ENCODE peak calls at places on chromosomes 4 and X, in four cellular contexts. X, G, W and R are unnamed samples.

GRCh38 chrX:50180073-50180940 is 20.5 kb downstream of the AKAP4 start:
- DNase-seq in W (no peak), X (no peak), G (no peak), R (no peak)

GRCh38 chr4:143085224-143085623 is 99.5 kb upstream of the USP38 start:
- DNase-seq in X (peak), W (no peak), G (no peak), R (no peak)

GRCh38 chr4:23333556-23333945 is 556.3 kb downstream of the PPARGC1A start:
- DNase-seq in W (no peak), G (no peak), X (peak), R (peak)

GRCh38 chrX:40267334-40268118 is 169.8 kb upstream of the BCOR start:
- DNase-seq in X (no peak), G (peak), W (peak), R (no peak)

GRCh38 chrX:135273162-135273561 is 21.3 kb downstream of the ETDA start:
- DNase-seq in X (no peak), W (no peak), G (no peak), R (no peak)

GRCh38 chr4:7236847-7237246 is 44.5 kb downstream of the SORCS2 start:
- DNase-seq in X (peak), G (no peak), W (no peak), R (no peak)

GRCh38 chrX:151902813-151903591 is 9.7 kb upstream of the MAGEA4 start:
- DNase-seq in X (peak), G (peak), W (peak), R (peak)

GRCh38 chrX:22097295-22097694 is 65.2 kb downstream of the PHEX start:
- DNase-seq in X (peak), W (no peak), G (no peak), R (no peak)

GRCh38 chr4:128600996-128601857 is 208.3 kb upstream of the JADE1 start:
- DNase-seq in W (no peak), G (peak), X (peak), R (peak)

GRCh38 chr4:185847352-185848078 is 35.5 kb upstream of the SORBS2 start:
- DNase-seq in X (peak), W (no peak), G (no peak), R (no peak)

GRCh38 chrX:132592880-132593279 is 104.0 kb upstream of the MBNL3 start:
- DNase-seq in W (no peak), G (no peak), X (peak), R (no peak)

GRCh38 chrX:111823068-111823467 is 52.9 kb upstream of the TRPC5OS start:
- DNase-seq in G (no peak), X (no peak), W (no peak), R (no peak)

GRCh38 chr4:7382634-7383014 is 52.1 kb downstream of the PSAPL1 start:
- DNase-seq in W (peak), X (no peak), G (peak), R (no peak)

GRCh38 chr4:170420255-170420693 is 330.5 kb upstream of the AADAT start:
- DNase-seq in W (no peak), X (no peak), G (no peak), R (peak)

GRCh38 chr4:83810428-83810827 is 274.5 kb downstream of the GPAT3 start:
- DNase-seq in X (no peak), G (no peak), W (no peak), R (no peak)

GRCh38 chr4:116244771-116245170 is 840.6 kb downstream of the TRAM1L1 start:
- DNase-seq in W (no peak), G (no peak), X (no peak), R (no peak)

GRCh38 chrX:10119399-10119990 is 37.3 kb upstream of the CLCN4 start:
- DNase-seq in X (peak), G (no peak), W (peak), R (peak)

GRCh38 chr4:36226430-36227227 is 17.7 kb downstream of the ARAP2 start:
- DNase-seq in W (no peak), X (no peak), G (no peak), R (no peak)

GRCh38 chr4:129355031-129355430 is 259.1 kb downstream of the C4orf33 start:
- DNase-seq in X (no peak), G (no peak), W (no peak), R (no peak)

GRCh38 chr4:101347267-101347556 is at the start of gene PPP3CA:
- DNase-seq in G (no peak), W (no peak), X (no peak), R (no peak)

GRCh38 chr4:121421594-121421993 is 40.8 kb upstream of the QRFPR start:
- DNase-seq in X (peak), W (no peak), G (no peak), R (no peak)

GRCh38 chr4:4480205-4480604 is 61.6 kb downstream of the STX18 start:
- DNase-seq in W (no peak), G (no peak), X (no peak), R (no peak)

GRCh38 chr4:30839583-30840520 is 119.7 kb downstream of the PCDH7 start:
- DNase-seq in X (peak), G (no peak), W (no peak), R (peak)

GRCh38 chr4:182145360-182145905 is 97.8 kb upstream of the TENM3 start:
- DNase-seq in X (no peak), G (no peak), W (no peak), R (no peak)

GRCh38 chr4:75769044-75769443 is 44.7 kb downstream of the USO1 start:
- DNase-seq in X (peak), G (no peak), W (no peak), R (no peak)

GRCh38 chr4:77263247-77263646 is 106.2 kb downstream of the CCNG2 start:
- DNase-seq in G (no peak), X (no peak), W (no peak), R (no peak)

GRCh38 chrX:151386838-151387459 is 10.1 kb upstream of the VMA21 start:
- DNase-seq in G (no peak), W (no peak), X (no peak), R (no peak)

GRCh38 chr4:133598779-133599178 is 449.7 kb downstream of the PCDH10 start:
- DNase-seq in X (no peak), W (no peak), G (no peak), R (no peak)

GRCh38 chrX:100408643-100409315 is 1.3 kb downstream of the PCDH19 start:
- DNase-seq in W (no peak), X (no peak), G (no peak), R (no peak)

GRCh38 chrX:55008571-55009358 is 8.6 kb downstream of the APEX2 start:
- DNase-seq in W (no peak), G (no peak), X (peak), R (no peak)

GRCh38 chr4:126991965-126992364 is 640.8 kb upstream of the INTU start:
- DNase-seq in G (no peak), W (no peak), X (peak), R (peak)

GRCh38 chr4:143224255-143224654 is 39.5 kb downstream of the USP38 start:
- DNase-seq in G (no peak), X (no peak), W (no peak), R (no peak)

GRCh38 chrX:17397074-17397473 is 22.1 kb downstream of the NHS start:
- DNase-seq in W (no peak), G (no peak), X (peak), R (no peak)

DNA sequence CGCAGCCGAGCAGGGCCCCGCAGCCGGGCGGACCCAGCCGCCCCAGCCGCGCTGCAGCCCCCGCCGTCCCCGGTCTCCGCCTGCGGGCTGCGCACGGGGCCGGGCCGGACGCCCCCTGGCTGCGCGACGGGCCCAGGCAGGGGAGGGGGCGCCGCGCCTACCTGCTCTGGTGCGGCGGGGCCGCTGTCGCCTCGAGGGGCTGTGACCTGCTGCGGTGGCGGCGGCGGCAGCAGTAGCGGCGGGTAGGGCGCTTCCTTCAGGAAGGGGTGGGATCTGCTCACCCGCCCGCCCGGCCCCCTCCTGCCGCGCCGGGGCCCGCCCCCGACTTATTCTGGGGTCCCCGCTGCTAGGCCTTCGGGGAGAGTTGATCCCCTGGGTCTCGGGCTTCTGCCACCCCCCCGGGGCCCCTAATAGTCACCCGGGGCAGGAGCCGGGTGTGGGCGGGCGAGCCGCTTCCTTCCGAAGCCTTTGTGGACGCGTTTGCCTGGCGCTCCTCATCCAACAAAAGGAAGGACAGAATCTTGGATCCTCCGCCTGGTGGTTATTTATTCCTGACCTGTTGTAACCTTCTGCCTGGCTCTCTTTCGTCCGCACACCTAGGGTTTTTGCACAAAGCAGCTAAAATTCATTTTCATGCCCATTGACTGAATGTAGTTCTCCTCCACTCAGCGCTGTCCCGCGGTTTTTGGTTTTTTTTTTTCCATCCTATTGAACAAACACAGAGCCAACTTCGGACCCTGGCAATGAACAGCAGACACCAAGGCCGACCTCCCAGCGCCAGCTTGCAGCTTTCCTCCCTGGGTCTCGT is at the start of gene TMEM150C:
- DNase-seq in G (no peak), X (peak), W (no peak), R (no peak)
- TF ChIP-seq CTCF in G (no peak), X (no peak), W (no peak), R (peak)

GRCh38 chr4:2812985-2813384 is 20.1 kb downstream of the SH3BP2 start:
- DNase-seq in G (no peak), W (no peak), X (no peak), R (no peak)
- H3K4me3 ChIP-seq in G (peak), W (peak), X (peak), R (peak)

DNA sequence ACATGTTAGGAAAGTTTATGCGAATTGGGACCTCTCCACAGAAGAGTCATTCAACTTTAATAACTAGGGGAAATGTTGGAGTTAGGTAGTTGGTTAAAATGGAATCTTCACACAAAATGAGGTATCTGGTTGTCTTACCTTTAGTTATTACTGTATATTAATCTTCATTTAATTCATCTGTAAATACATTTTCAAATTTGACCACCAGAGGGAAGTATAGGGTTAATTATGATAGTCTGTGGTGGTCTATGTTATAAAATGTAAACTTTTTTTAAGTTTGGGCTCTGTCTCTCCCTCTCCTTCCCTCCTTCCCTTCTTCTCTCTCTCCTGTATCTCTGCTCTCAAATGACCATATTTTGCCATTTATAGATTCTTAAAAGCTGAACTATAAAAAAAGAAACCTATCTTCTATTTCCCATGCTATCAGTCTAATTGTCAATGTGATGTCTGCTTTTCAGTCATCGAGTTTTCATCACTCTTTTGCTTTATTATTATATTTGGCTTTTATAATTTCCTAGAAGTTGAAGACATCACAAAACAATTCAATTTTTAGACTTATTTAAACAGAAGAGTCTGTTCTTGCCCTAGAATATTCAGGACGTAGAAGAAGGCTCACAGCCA is 49.8 kb downstream of the TMEM144 start:
- DNase-seq in X (peak), W (no peak), G (no peak), R (peak)
- TF ChIP-seq CTCF in X (peak), W (no peak), G (peak), R (no peak)

DNA sequence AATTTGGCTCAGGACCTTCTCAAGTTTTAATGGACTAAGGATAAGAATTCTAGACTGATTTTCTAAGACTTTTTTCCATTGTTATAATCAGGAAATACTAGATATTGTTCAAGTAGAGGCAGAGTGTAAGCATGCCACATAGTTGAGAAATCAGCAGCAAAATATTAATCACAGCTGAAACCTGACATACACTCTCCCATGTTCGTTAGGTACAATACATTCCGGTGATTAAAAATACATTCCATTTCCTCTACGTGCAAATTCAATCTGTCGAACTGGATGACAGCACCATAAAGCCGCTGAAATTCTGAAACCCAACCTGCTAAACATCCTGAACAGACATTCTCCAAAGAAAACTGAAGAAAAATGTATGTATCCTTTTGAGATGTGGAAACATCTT is 587.6 kb upstream of the DIPK2B start:
- DNase-seq in W (no peak), G (no peak), X (peak), R (no peak)
- H3K4me3 ChIP-seq in W (no peak), G (no peak), X (no peak), R (no peak)

GRCh38 chr4:174826660-174827059 is 2.4 kb downstream of the GLRA3 start:
- DNase-seq in X (no peak), W (no peak), G (no peak), R (no peak)
- TF ChIP-seq CTCF in X (no peak), W (no peak), G (no peak), R (no peak)

DNA sequence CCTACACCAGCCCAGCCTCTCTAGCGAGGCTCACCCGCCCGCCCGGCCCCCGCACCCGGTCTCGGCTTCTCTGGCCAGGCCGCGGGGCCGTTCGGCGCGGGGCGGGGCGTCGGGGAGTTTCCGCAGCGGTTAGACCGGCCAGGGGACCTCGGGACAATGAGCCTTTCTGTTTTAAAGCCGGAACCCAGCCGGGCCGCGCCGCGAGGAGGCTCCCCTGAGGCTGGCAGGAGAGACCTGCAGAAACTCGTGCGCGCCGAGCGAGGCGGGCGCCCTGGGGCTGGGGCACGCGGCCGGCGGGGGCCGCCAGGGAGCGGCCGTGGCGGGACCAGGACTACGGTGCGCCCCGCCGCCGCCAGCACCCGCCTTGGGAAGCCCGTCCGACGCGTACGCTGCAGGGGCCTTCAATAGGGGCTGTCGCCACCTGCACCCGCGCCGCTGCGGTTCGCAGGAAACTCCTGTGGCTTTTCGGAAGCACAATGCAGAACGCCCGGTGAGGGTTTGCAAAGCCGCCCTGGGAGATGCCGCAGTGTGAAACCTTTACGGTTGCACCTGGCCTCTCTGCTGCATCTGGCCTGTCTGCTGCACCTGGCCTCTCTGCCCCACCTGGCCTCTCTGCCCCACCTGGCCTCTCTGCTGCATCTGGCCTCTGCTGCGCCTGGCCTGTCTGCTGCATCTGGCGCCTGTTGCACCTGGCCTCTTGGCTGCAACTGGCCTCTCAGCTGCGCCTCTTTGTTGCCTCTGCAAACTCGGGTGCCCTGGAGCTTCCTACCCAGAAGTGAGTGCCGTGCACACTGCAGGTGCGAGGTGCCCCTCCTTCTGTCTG is 63.9 kb downstream of the TRAPPC11 start:
- DNase-seq in X (peak), W (peak), G (no peak), R (no peak)
- H3K4me3 ChIP-seq in X (peak), W (peak), G (peak), R (peak)